ENCODE peak calls at places on chromosomes 11 and 22, in four cellular contexts. Q is GM23248, A is neuronal stem cell, Z is mesenchymal stem cell. M is an unnamed sample.

GRCh38 chr11:60762851-60763691 is 6.4 kb downstream of the MS4A15 start:
- DNase-seq in Q (no peak), A (no peak), Z (no peak), M (no peak)

GRCh38 chr11:91303754-91304153 is 920.9 kb upstream of the FAT3 start:
- DNase-seq in Q (no peak), A (no peak), Z (no peak), M (no peak)

GRCh38 chr11:78244546-78245315 is 56.0 kb downstream of the USP35 start:
- DNase-seq in Q (no peak), A (no peak), Z (peak; percentile 56), M (no peak)

GRCh38 chr22:37419916-37420655 is 7.2 kb downstream of the ELFN2 start:
- DNase-seq in Q (peak; percentile 41), A (no peak), Z (peak; percentile 44), M (peak; percentile 91)

GRCh38 chr11:1785749-1786261 is 22.1 kb upstream of the CTSD start:
- DNase-seq in Q (no peak), A (no peak), Z (no peak), M (peak; percentile 32)

GRCh38 chr11:122235615-122236014 is 119.6 kb upstream of the BLID start:
- DNase-seq in Q (peak; percentile 91), A (no peak), Z (peak; percentile 94), M (no peak)

GRCh38 chr11:27868226-27868625 is 168.0 kb upstream of the BDNF start:
- DNase-seq in Q (no peak), A (no peak), Z (no peak), M (no peak)

GRCh38 chr11:17298302-17298701 is 21.8 kb downstream of the NUCB2 start:
- DNase-seq in Q (no peak), A (no peak), Z (no peak), M (no peak)

GRCh38 chr11:121159721-121160120 is 58.7 kb downstream of the TECTA start:
- DNase-seq in Q (no peak), A (no peak), Z (no peak), M (no peak)

GRCh38 chr11:15723966-15724365 is 609.2 kb downstream of the INSC start:
- DNase-seq in Q (no peak), A (no peak), Z (no peak), M (no peak)

GRCh38 chr11:6587360-6587953 is 16.0 kb downstream of the RRP8 start:
- DNase-seq in Q (no peak), A (no peak), Z (no peak), M (no peak)

GRCh38 chr11:116657842-116658825 is 114.7 kb downstream of the BUD13 start:
- DNase-seq in Q (peak; percentile 4), A (no peak), Z (no peak), M (no peak)

GRCh38 chr22:19886605-19887250 is 32.1 kb upstream of the GNB1L start:
- DNase-seq in Q (peak; percentile 93), A (no peak), Z (peak; percentile 58), M (peak; percentile 82)
- H3K4me2 ChIP-seq in Q (peak overlapping the region; percentile 29), A (no peak overlapping the region), Z (no peak overlapping the region), M (no peak overlapping the region)

GRCh38 chr22:23574371-23574811 is 5.7 kb downstream of the IGLL1 start:
- DNase-seq in Q (no peak), A (no peak), Z (no peak), M (no peak)
- H3K4me2 ChIP-seq in Q (no peak overlapping the region), A (peak overlapping the region; percentile 11), Z (no peak overlapping the region), M (no peak overlapping the region)

GRCh38 chr11:40235841-40236240 is 1223.6 kb downstream of the LRRC4C start:
- DNase-seq in Q (no peak), A (no peak), Z (no peak), M (no peak)
- H3K4me2 ChIP-seq in Q (no peak overlapping the region), A (no peak overlapping the region), Z (no peak overlapping the region), M (no peak overlapping the region)

GRCh38 chr11:10282121-10282520 is 11.9 kb downstream of the SBF2 start:
- DNase-seq in Q (no peak), A (no peak), Z (no peak), M (no peak)
- H3K4me2 ChIP-seq in Q (no peak overlapping the region), A (no peak overlapping the region), Z (no peak overlapping the region), M (no peak overlapping the region)

GRCh38 chr11:66183581-66184048 is 84.8 kb upstream of the RAB1B start:
- DNase-seq in Q (peak; percentile 48), A (no peak), Z (peak; percentile 47), M (no peak)
- H3K4me2 ChIP-seq in Q (no peak overlapping the region), A (no peak overlapping the region), Z (no peak overlapping the region), M (no peak overlapping the region)

GRCh38 chr11:96335389-96335788 is 7.6 kb downstream of the MAML2 start:
- DNase-seq in Q (no peak), A (no peak), Z (peak; percentile 95), M (no peak)

GRCh38 chr11:96331556-96332168 is 11.3 kb downstream of the MAML2 start:
- DNase-seq in Q (peak; percentile 40), A (no peak), Z (no peak), M (no peak)

GRCh38 chr11:96332236-96332761 is 10.7 kb downstream of the MAML2 start:
- DNase-seq in Q (peak; percentile 30), A (no peak), Z (peak; percentile 61), M (peak; percentile 60)

GRCh38 chr11:96333076-96333744 is 9.8 kb downstream of the MAML2 start:
- DNase-seq in Q (peak; percentile 82), A (no peak), Z (no peak), M (no peak)

DNA sequence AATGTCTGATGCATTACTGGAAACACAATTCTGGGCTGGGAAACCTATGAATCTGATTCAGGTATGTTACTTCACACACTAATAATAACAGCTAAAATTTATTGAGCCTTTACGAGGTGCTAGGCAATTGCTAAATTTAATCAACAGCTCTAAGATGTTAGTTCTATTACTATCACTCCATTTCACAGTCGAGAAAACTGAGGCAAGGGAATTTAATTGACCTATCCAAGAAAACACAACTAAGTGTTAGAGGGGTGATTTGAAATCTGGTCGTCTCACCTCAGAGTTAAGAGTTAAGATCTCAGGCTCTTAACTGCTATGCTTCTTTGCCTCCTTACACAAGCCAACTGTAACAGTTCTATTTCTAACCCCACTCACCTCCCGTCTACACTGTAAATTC is 8.8 kb downstream of the MAML2 start:
- DNase-seq in Q (no peak), A (no peak), Z (no peak), M (no peak)
- H3K4me2 ChIP-seq in Q (peak overlapping the region; percentile 58), A (no peak overlapping the region), Z (no peak overlapping the region), M (no peak overlapping the region)

M was measured in osteoblast.